ENCODE peak calls at places on chromosomes 3 and 15, in six cellular contexts. H, G, S, K, N and I are unnamed samples.

GRCh38 chr3:72997421-72997961 is 880 bp downstream of the PPP4R2 start:
- DNase-seq in G (peak; percentile 53), N (peak; percentile 60), S (no peak), K (no peak), H (peak; percentile 64), I (no peak)

GRCh38 chr3:154132777-154133375 is 11.7 kb downstream of the ARHGEF26 start:
- DNase-seq in K (no peak), S (no peak), G (no peak), N (no peak), H (peak; percentile 11), I (no peak)

GRCh38 chr3:4163006-4163405 is 140.2 kb upstream of the SETMAR start:
- DNase-seq in K (no peak), N (no peak), G (no peak), S (no peak), H (no peak), I (no peak)

GRCh38 chr3:126668450-126669401 is 13.8 kb upstream of the TXNRD3 start:
- DNase-seq in H (no peak), G (no peak), S (peak; percentile 37), K (no peak), N (no peak), I (no peak)

GRCh38 chr3:115469649-115470048 is 153.7 kb upstream of the GAP43 start:
- DNase-seq in H (no peak), G (no peak), S (no peak), K (no peak), N (peak; percentile 8), I (no peak)

GRCh38 chr15:73683624-73684536 is at the start of gene CD276:
- DNase-seq in G (no peak), N (peak; percentile 76), H (peak; percentile 64), K (peak; percentile 83), S (peak; percentile 90), I (no peak)

GRCh38 chr3:156604642-156605144 is 49.8 kb upstream of the SSR3 start:
- DNase-seq in H (no peak), N (peak; percentile 38), G (no peak), S (no peak), K (no peak), I (no peak)

GRCh38 chr15:26038693-26039092 is 175.6 kb upstream of the ATP10A start:
- DNase-seq in H (no peak), K (no peak), G (no peak), N (no peak), S (peak; percentile 23), I (no peak)

GRCh38 chr3:63607716-63608115 is 44.8 kb upstream of the SNTN start:
- DNase-seq in N (no peak), H (no peak), S (no peak), G (no peak), K (no peak), I (no peak)

GRCh38 chr15:62212746-62213145 is 47.7 kb upstream of the C2CD4B start:
- DNase-seq in K (no peak), G (peak; percentile 67), H (no peak), S (no peak), N (no peak), I (no peak)

GRCh38 chr3:53030864-53031445 is 14.9 kb downstream of the SFMBT1 start:
- DNase-seq in K (no peak), N (no peak), G (peak; percentile 26), H (no peak), S (no peak), I (no peak)

GRCh38 chr3:179071569-179072397 is at the start of gene ZMAT3:
- DNase-seq in H (peak; percentile 82), N (peak; percentile 80), K (peak; percentile 89), G (peak; percentile 89), S (peak; percentile 91), I (peak; percentile 90)

GRCh38 chr3:409011-409410 is 212.4 kb downstream of the CHL1 start:
- DNase-seq in H (no peak), S (no peak), G (no peak), K (no peak), N (no peak), I (no peak)

GRCh38 chr3:129001101-129001816 is at the start of gene EFCC1:
- DNase-seq in S (no peak), K (peak; percentile 85), G (no peak), N (peak; percentile 25), H (no peak), I (no peak)

GRCh38 chr3:156727519-156728205 is 53.3 kb downstream of the TIPARP start:
- DNase-seq in G (no peak), H (no peak), S (no peak), N (no peak), K (no peak), I (no peak)

GRCh38 chr15:91852741-91853500 is 587 bp upstream of the SLCO3A1 start:
- DNase-seq in K (peak; percentile 83), H (peak; percentile 56), S (peak; percentile 88), G (no peak), N (peak; percentile 62), I (peak; percentile 65)

GRCh38 chr15:96093063-96093462 is 237.4 kb upstream of the NR2F2 start:
- DNase-seq in S (no peak), H (peak; percentile 40), N (peak; percentile 35), G (no peak), K (no peak), I (no peak)

GRCh38 chr15:36334059-36334458 is 245.4 kb upstream of the CDIN1 start:
- DNase-seq in H (peak; percentile 71), N (peak; percentile 89), G (no peak), S (no peak), K (no peak), I (no peak)

GRCh38 chr3:172848910-172849309 is 98.4 kb downstream of the ECT2 start:
- DNase-seq in N (peak; percentile 83), H (peak; percentile 10), G (no peak), K (no peak), S (no peak), I (no peak)

GRCh38 chr3:159786489-159787181 is 202.0 kb upstream of the IL12A start:
- DNase-seq in G (no peak), S (no peak), H (no peak), N (peak; percentile 63), K (no peak), I (no peak)

GRCh38 chr3:86793786-86794185 is 197.2 kb downstream of the VGLL3 start:
- DNase-seq in N (peak; percentile 98), H (peak; percentile 97), S (no peak), K (no peak), G (no peak), I (no peak)

GRCh38 chr15:29623240-29623639 is 199.0 kb downstream of the TJP1 start:
- DNase-seq in N (no peak), G (no peak), S (no peak), K (no peak), H (no peak), I (no peak)

GRCh38 chr3:184873136-184873535 is 61.2 kb downstream of the VPS8 start:
- DNase-seq in H (no peak), N (no peak), S (no peak), G (no peak), K (no peak), I (no peak)

GRCh38 chr15:68559342-68560310 is 19.2 kb upstream of the CORO2B start:
- DNase-seq in G (peak; percentile 61), H (peak; percentile 70), N (peak; percentile 68), K (peak; percentile 83), S (peak; percentile 83), I (peak; percentile 74)

GRCh38 chr15:55170361-55170760 is 26.4 kb downstream of the RSL24D1 start:
- DNase-seq in N (no peak), S (no peak), H (no peak), K (no peak), G (no peak), I (no peak)

GRCh38 chr15:70826634-70827033 is 27.3 kb downstream of the LARP6 start:
- DNase-seq in H (peak; percentile 74), S (peak; percentile 53), N (peak; percentile 75), K (no peak), G (no peak), I (no peak)

GRCh38 chr3:162122405-162122804 is 625.8 kb downstream of the OTOL1 start:
- DNase-seq in H (peak; percentile 35), N (peak; percentile 13), K (no peak), G (no peak), S (no peak), I (no peak)

GRCh38 chr15:78007965-78008886 is 69.3 kb downstream of the TBC1D2B start:
- DNase-seq in H (peak; percentile 87), G (no peak), N (peak; percentile 83), K (peak; percentile 80), S (peak; percentile 96), I (no peak)

GRCh38 chr3:113234688-113235260 is 23.4 kb downstream of the BOC start:
- DNase-seq in G (no peak), N (peak; percentile 36), K (no peak), H (peak; percentile 38), S (no peak), I (no peak)

GRCh38 chr3:127043041-127043641 is 60.2 kb downstream of the PLXNA1 start:
- DNase-seq in G (no peak), S (no peak), H (no peak), K (no peak), N (peak; percentile 50), I (no peak)

GRCh38 chr3:39383190-39383912 is at the start of gene SLC25A38:
- DNase-seq in N (peak; percentile 88), G (peak; percentile 88), H (peak; percentile 85), S (peak; percentile 90), K (peak; percentile 67), I (peak; percentile 93)

GRCh38 chr3:103170651-103171050 is 735.8 kb downstream of the ZPLD1 start:
- DNase-seq in K (no peak), S (no peak), N (no peak), H (no peak), G (no peak), I (no peak)

GRCh38 chr3:103166890-103167289 is 732.1 kb downstream of the ZPLD1 start:
- DNase-seq in N (no peak), G (no peak), K (no peak), H (no peak), S (no peak), I (no peak)

GRCh38 chr3:103167850-103168249 is 733.0 kb downstream of the ZPLD1 start:
- DNase-seq in S (no peak), K (no peak), H (no peak), N (no peak), G (no peak), I (no peak)

GRCh38 chr3:103173940-103174339 is 739.1 kb downstream of the ZPLD1 start:
- DNase-seq in G (no peak), H (no peak), K (no peak), S (no peak), N (no peak), I (no peak)

GRCh38 chr3:103169289-103169688 is 734.5 kb downstream of the ZPLD1 start:
- DNase-seq in S (no peak), N (peak; percentile 35), H (no peak), G (no peak), K (no peak), I (no peak)
- H3K36me3 ChIP-seq in S (no peaks in the 10 kb centered on the region), N (no peaks in the 10 kb centered on the region), H (no peaks in the 10 kb centered on the region), G (no peaks in the 10 kb centered on the region), K (no peaks in the 10 kb centered on the region), I (no peaks in the 10 kb centered on the region)

GRCh38 chr3:48556796-48557626 is at the start of gene PFKFB4:
- DNase-seq in G (peak; percentile 99), H (peak; percentile 99), K (peak; percentile 99), N (peak; percentile 99), S (peak; percentile 100), I (peak; percentile 98)
- TF ChIP-seq CTCF in G (no peak), H (no peak), K (peak; percentile 28), N (no peak), S (no peak), I (no peak)

GRCh38 chr3:121800906-121801305 is 34.0 kb downstream of the IQCB1 start:
- DNase-seq in K (no peak), H (no peak), S (no peak), N (no peak), G (no peak), I (no peak)
- H3K36me3 ChIP-seq in K (peaks cover 38% of the 10 kb centered on the region), H (peaks cover 1% of the 10 kb centered on the region), S (no peaks in the 10 kb centered on the region), N (peaks cover 1% of the 10 kb centered on the region), G (peaks cover 45% of the 10 kb centered on the region), I (peaks cover 2% of the 10 kb centered on the region)

GRCh38 chr3:46923559-46924350 is 46.2 kb downstream of the PTH1R start:
- DNase-seq in S (no peak), K (no peak), H (peak; percentile 12), N (no peak), G (peak; percentile 51), I (no peak)
- TF ChIP-seq CTCF in S (peak; percentile 59), K (peak; percentile 77), H (peak; percentile 60), N (peak; percentile 67), G (peak; percentile 82), I (peak; percentile 67)